ENCODE peak calls at places on chromosomes 4 and X, in five cellular contexts. W is K562, F is GM12878, N is HepG2, U is H1. Y is an unnamed sample.

GRCh38 chr4:56863441-56864129 is 42.1 kb upstream of the SPINK2 start:
- DNase-seq in W (no peak), F (no peak), N (no peak), U (no peak), Y (no peak)

GRCh38 chr4:152951348-152951747 is 15.2 kb downstream of the FHDC1 start:
- DNase-seq in W (no peak), F (no peak), N (peak), U (no peak), Y (no peak)

GRCh38 chr4:153521995-153522799 is 56.0 kb downstream of the TMEM131L start:
- DNase-seq in W (no peak), F (peak), N (no peak), U (no peak), Y (no peak)

GRCh38 chr4:186666750-186667149 is 56.9 kb downstream of the FAT1 start:
- DNase-seq in W (no peak), F (no peak), N (no peak), U (no peak), Y (no peak)

GRCh38 chr4:52371861-52372260 is 287.2 kb downstream of the USP46 start:
- DNase-seq in W (no peak), F (no peak), N (no peak), U (no peak), Y (no peak)

GRCh38 chr4:48403779-48404178 is 62.5 kb downstream of the SLAIN2 start:
- DNase-seq in W (no peak), F (no peak), N (no peak), U (no peak), Y (no peak)

GRCh38 chr4:170853422-170854021 is 763.8 kb upstream of the AADAT start:
- DNase-seq in W (peak), F (peak), N (peak), U (peak), Y (peak)

GRCh38 chrX:149829751-149830191 is 48.0 kb downstream of the MAGEA9 start:
- DNase-seq in W (no peak), F (peak), N (no peak), U (no peak), Y (no peak)

GRCh38 chrX:47540754-47541538 is 20.1 kb upstream of the ARAF start:
- DNase-seq in W (peak), F (no peak), N (peak), U (peak), Y (peak)

GRCh38 chr4:112967109-112967508 is 82.3 kb upstream of the ANK2 start:
- DNase-seq in W (no peak), F (no peak), N (no peak), U (no peak), Y (no peak)

GRCh38 chrX:107713205-107714195 is 62.1 kb downstream of the TSC22D3 start:
- DNase-seq in W (no peak), F (no peak), N (no peak), U (no peak), Y (no peak)
- TF ChIP-seq HDAC2 in W (no peak), F (no peak), N (no peak), U (no peak), Y (no peak)

GRCh38 chr4:115485402-115485801 is 372.0 kb upstream of the NDST4 start:
- DNase-seq in W (no peak), F (no peak), N (no peak), U (no peak), Y (no peak)
- TF ChIP-seq HDAC2 in W (no peak), F (no peak), N (no peak), U (no peak), Y (no peak)

GRCh38 chrX:40734956-40735317 is 405 bp downstream of the MED14 start:
- DNase-seq in W (peak), F (no peak), N (no peak), U (no peak), Y (peak)
- TF ChIP-seq HDAC2 in W (no peak), F (no peak), N (no peak), U (no peak), Y (no peak)

GRCh38 chr4:140219567-140219966 is 65.6 kb upstream of the MAML3 start:
- DNase-seq in W (no peak), F (no peak), N (no peak), U (peak), Y (no peak)
- TF ChIP-seq HDAC2 in W (no peak), F (no peak), N (no peak), U (no peak), Y (no peak)

GRCh38 chr4:97525236-97525635 is 618.0 kb downstream of the STPG2 start:
- DNase-seq in W (no peak), F (no peak), N (no peak), U (no peak), Y (no peak)
- TF ChIP-seq HDAC2 in W (no peak), F (no peak), N (no peak), U (no peak), Y (no peak)

GRCh38 chrX:68692651-68693050 is 45.2 kb downstream of the STARD8 start:
- DNase-seq in W (no peak), F (no peak), N (no peak), U (no peak), Y (no peak)
- TF ChIP-seq HDAC2 in W (no peak), F (no peak), N (no peak), U (no peak), Y (no peak)

Y was measured in A549.